ENCODE peak calls at places on chromosomes 2 and 18, in five cellular contexts. One of them, this sample, is unnamed.
A peak's percentile ranks its signal among the peaks of the same experiment; 100 is the strongest.

GRCh38 chr2:230411484-230412368 is 4.3 kb upstream of the SP100 start:
- DNase-seq in GM12878: no peak
- DNase-seq in IMR-90: peak; percentile 64
- DNase-seq in K562: peak; percentile 75
- DNase-seq in SK-N-SH: peak; percentile 85
- DNase-seq in this sample: peak; percentile 62

GRCh38 chr2:103176289-103176915 is 414.6 kb downstream of the TMEM182 start:
- DNase-seq in IMR-90: no peak
- DNase-seq in GM12878: no peak
- DNase-seq in K562: no peak
- DNase-seq in SK-N-SH: no peak
- DNase-seq in this sample: no peak

GRCh38 chr2:197217561-197217960 is 93.0 kb downstream of the ANKRD44 start:
- DNase-seq in K562: no peak
- DNase-seq in GM12878: no peak
- DNase-seq in IMR-90: no peak
- DNase-seq in SK-N-SH: no peak
- DNase-seq in this sample: no peak

GRCh38 chr2:70243804-70244584 is 4.4 kb downstream of the TIA1 start:
- DNase-seq in SK-N-SH: no peak
- DNase-seq in GM12878: no peak
- DNase-seq in IMR-90: peak; percentile 0
- DNase-seq in K562: peak; percentile 41
- DNase-seq in this sample: no peak

GRCh38 chr2:73818296-73818695 is 10.5 kb upstream of the STAMBP start:
- DNase-seq in SK-N-SH: no peak
- DNase-seq in IMR-90: no peak
- DNase-seq in GM12878: no peak
- DNase-seq in K562: no peak
- DNase-seq in this sample: no peak

GRCh38 chr18:47601608-47602272 is 328.7 kb downstream of the SMAD2 start:
- DNase-seq in GM12878: no peak
- DNase-seq in IMR-90: no peak
- DNase-seq in SK-N-SH: peak; percentile 35
- DNase-seq in K562: no peak
- DNase-seq in this sample: no peak

GRCh38 chr2:64873472-64873924 is 115.7 kb upstream of the SLC1A4 start:
- DNase-seq in IMR-90: peak; percentile 22
- DNase-seq in SK-N-SH: peak; percentile 87
- DNase-seq in K562: peak; percentile 77
- DNase-seq in GM12878: no peak
- DNase-seq in this sample: peak; percentile 53

GRCh38 chr18:76985156-76985950 is 147.2 kb downstream of the MBP start:
- DNase-seq in K562: no peak
- DNase-seq in GM12878: no peak
- DNase-seq in SK-N-SH: no peak
- DNase-seq in IMR-90: no peak
- DNase-seq in this sample: no peak

GRCh38 chr2:179580378-179581146 is 280.9 kb downstream of the ZNF385B start:
- DNase-seq in SK-N-SH: no peak
- DNase-seq in K562: no peak
- DNase-seq in GM12878: no peak
- DNase-seq in IMR-90: no peak
- DNase-seq in this sample: peak; percentile 91

GRCh38 chr2:85642725-85643124 is 25.3 kb downstream of the SFTPB start:
- DNase-seq in K562: no peak
- DNase-seq in SK-N-SH: no peak
- DNase-seq in IMR-90: no peak
- DNase-seq in GM12878: peak; percentile 42
- DNase-seq in this sample: no peak

GRCh38 chr2:43424262-43425207 is 171.3 kb downstream of the THADA start:
- DNase-seq in IMR-90: no peak
- DNase-seq in SK-N-SH: no peak
- DNase-seq in GM12878: no peak
- DNase-seq in K562: no peak
- DNase-seq in this sample: peak; percentile 94

DNA sequence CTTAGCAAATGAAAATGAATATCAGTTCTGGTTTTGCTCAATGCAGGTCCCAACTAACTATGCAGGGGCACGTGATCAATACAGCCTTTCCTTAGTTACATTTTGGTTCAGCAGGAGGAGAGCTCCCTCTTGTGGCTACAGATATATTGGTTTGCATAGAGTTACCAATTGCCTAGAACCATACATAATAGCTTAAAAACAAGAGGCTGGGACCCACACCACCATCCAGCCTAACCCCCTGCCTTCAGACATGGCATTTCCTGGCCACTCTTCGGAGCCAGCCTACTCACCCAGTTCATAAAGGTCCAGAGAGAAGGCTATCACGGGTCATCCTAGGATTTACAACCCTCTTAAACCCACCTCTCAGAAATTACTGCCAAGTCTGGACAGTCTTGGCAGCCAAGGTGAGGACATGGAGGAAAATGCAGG is 10.5 kb downstream of the CCDC93 start:
- DNase-seq in IMR-90: peak; percentile 85
- DNase-seq in GM12878: peak; percentile 48
- DNase-seq in SK-N-SH: peak; percentile 69
- DNase-seq in K562: peak; percentile 57
- DNase-seq in this sample: peak; percentile 82
- TF ChIP-seq MXI1 in IMR-90: no peak
- TF ChIP-seq MXI1 in GM12878: no peak
- TF ChIP-seq MXI1 in SK-N-SH: no peak
- TF ChIP-seq MXI1 in K562: no peak
- TF ChIP-seq MXI1 in this sample: no peak

DNA sequence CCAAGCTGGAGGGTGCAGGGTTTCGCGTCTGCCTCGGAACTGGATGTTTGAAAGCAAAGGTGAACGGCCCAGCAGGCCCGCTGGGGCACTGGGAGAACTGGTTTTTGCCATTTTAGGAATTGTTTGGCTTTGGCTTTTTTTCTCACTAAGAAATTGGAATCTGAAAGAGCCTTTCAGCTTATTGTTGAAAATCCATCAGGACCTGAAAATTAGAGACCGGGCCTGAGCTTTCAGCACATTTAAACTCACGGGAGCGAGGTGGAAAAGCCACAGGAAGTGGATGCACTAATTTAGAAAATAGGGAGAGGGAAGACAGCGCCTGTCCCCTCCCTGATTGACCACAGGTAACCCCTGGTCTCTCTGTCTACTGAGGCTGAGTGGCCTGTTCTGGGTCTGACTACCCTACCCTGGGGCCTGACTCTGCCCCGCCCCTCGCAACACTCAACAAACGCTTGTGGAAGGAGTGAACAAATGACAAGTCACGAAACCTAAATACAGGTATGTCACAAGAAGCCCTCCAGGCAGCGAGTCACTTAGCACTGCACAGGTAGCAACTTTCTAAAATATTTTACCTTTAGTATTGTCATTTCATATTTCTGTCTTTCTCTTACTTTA is 100.3 kb upstream of the MBOAT2 start:
- DNase-seq in GM12878: no peak
- DNase-seq in IMR-90: no peak
- DNase-seq in K562: no peak
- DNase-seq in SK-N-SH: no peak
- DNase-seq in this sample: no peak
- TF ChIP-seq MXI1 in GM12878: no peak
- TF ChIP-seq MXI1 in IMR-90: no peak
- TF ChIP-seq MXI1 in K562: no peak
- TF ChIP-seq MXI1 in SK-N-SH: no peak
- TF ChIP-seq MXI1 in this sample: no peak

GRCh38 chr18:13258792-13259385 is 40.3 kb downstream of the LDLRAD4 start:
- DNase-seq in GM12878: no peak
- DNase-seq in K562: no peak
- DNase-seq in IMR-90: no peak
- DNase-seq in SK-N-SH: no peak
- DNase-seq in this sample: no peak
- TF ChIP-seq MXI1 in GM12878: no peak
- TF ChIP-seq MXI1 in K562: no peak
- TF ChIP-seq MXI1 in IMR-90: no peak
- TF ChIP-seq MXI1 in SK-N-SH: no peak
- TF ChIP-seq MXI1 in this sample: no peak

GRCh38 chr2:37586663-37587409 is 84.6 kb downstream of the CDC42EP3 start:
- DNase-seq in K562: no peak
- DNase-seq in IMR-90: no peak
- DNase-seq in SK-N-SH: no peak
- DNase-seq in GM12878: no peak
- DNase-seq in this sample: no peak

GRCh38 chr2:37587817-37588216 is 83.6 kb downstream of the CDC42EP3 start:
- DNase-seq in GM12878: no peak
- DNase-seq in SK-N-SH: no peak
- DNase-seq in IMR-90: no peak
- DNase-seq in K562: no peak
- DNase-seq in this sample: no peak

GRCh38 chr2:37585295-37585908 is 86.0 kb downstream of the CDC42EP3 start:
- DNase-seq in K562: no peak
- DNase-seq in IMR-90: peak; percentile 80
- DNase-seq in SK-N-SH: no peak
- DNase-seq in GM12878: no peak
- DNase-seq in this sample: no peak

GRCh38 chr2:37583867-37584266 is 87.6 kb downstream of the CDC42EP3 start:
- DNase-seq in IMR-90: peak; percentile 74
- DNase-seq in GM12878: no peak
- DNase-seq in SK-N-SH: no peak
- DNase-seq in K562: no peak
- DNase-seq in this sample: no peak

GRCh38 chr2:37585982-37586621 is 85.3 kb downstream of the CDC42EP3 start:
- DNase-seq in SK-N-SH: no peak
- DNase-seq in K562: no peak
- DNase-seq in IMR-90: peak; percentile 93
- DNase-seq in GM12878: peak; percentile 68
- DNase-seq in this sample: no peak
- TF ChIP-seq MXI1 in SK-N-SH: no peak
- TF ChIP-seq MXI1 in K562: no peak
- TF ChIP-seq MXI1 in IMR-90: peak; percentile 59
- TF ChIP-seq MXI1 in GM12878: no peak
- TF ChIP-seq MXI1 in this sample: no peak

GRCh38 chr2:1427086-1427485 is 13.8 kb downstream of the TPO start:
- DNase-seq in IMR-90: no peak
- DNase-seq in SK-N-SH: no peak
- DNase-seq in GM12878: no peak
- DNase-seq in K562: no peak
- DNase-seq in this sample: no peak

GRCh38 chr2:1422716-1423285 is 9.5 kb downstream of the TPO start:
- DNase-seq in SK-N-SH: no peak
- DNase-seq in GM12878: no peak
- DNase-seq in IMR-90: no peak
- DNase-seq in K562: no peak
- DNase-seq in this sample: no peak

GRCh38 chr2:1420746-1421480 is 7.7 kb downstream of the TPO start:
- DNase-seq in IMR-90: no peak
- DNase-seq in SK-N-SH: no peak
- DNase-seq in GM12878: no peak
- DNase-seq in K562: no peak
- DNase-seq in this sample: no peak

GRCh38 chr2:1421731-1422130 is 8.5 kb downstream of the TPO start:
- DNase-seq in IMR-90: no peak
- DNase-seq in GM12878: no peak
- DNase-seq in K562: no peak
- DNase-seq in SK-N-SH: no peak
- DNase-seq in this sample: no peak

DNA sequence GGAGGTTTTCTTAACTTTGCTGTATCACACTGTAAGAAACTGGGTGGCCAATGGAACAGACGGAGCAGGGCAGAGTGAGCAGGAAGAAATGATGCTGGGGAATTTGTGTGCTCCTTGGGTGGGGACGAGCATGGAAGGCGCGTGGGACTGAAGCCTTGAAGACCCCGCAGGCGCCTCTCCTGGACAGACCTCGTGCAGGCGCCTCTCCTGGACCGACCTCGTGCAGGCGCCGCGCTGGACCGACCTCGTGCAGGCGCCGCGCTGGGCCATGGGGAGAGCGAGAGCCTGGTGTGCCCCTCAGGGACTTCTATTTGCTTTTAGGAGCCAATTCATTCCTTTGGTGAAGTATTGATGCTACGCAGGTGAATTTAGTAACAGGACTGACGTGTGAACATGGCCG is 8.9 kb downstream of the TPO start:
- DNase-seq in K562: no peak
- DNase-seq in SK-N-SH: no peak
- DNase-seq in GM12878: no peak
- DNase-seq in IMR-90: no peak
- DNase-seq in this sample: no peak
- TF ChIP-seq MXI1 in K562: no peak
- TF ChIP-seq MXI1 in SK-N-SH: no peak
- TF ChIP-seq MXI1 in GM12878: no peak
- TF ChIP-seq MXI1 in IMR-90: no peak
- TF ChIP-seq MXI1 in this sample: no peak

GRCh38 chr2:68974946-68975665 is 670 bp downstream of the GKN1 start:
- DNase-seq in GM12878: no peak
- DNase-seq in SK-N-SH: no peak
- DNase-seq in K562: no peak
- DNase-seq in IMR-90: no peak
- DNase-seq in this sample: no peak

GRCh38 chr2:68977453-68977852 is 3.0 kb downstream of the GKN1 start:
- DNase-seq in IMR-90: no peak
- DNase-seq in GM12878: no peak
- DNase-seq in K562: no peak
- DNase-seq in SK-N-SH: no peak
- DNase-seq in this sample: no peak

GRCh38 chr2:68975844-68976243 is 1.4 kb downstream of the GKN1 start:
- DNase-seq in SK-N-SH: no peak
- DNase-seq in IMR-90: no peak
- DNase-seq in GM12878: no peak
- DNase-seq in K562: no peak
- DNase-seq in this sample: no peak

GRCh38 chr2:68971591-68972231 is 2.7 kb upstream of the GKN1 start:
- DNase-seq in GM12878: no peak
- DNase-seq in SK-N-SH: no peak
- DNase-seq in K562: no peak
- DNase-seq in IMR-90: peak; percentile 95
- DNase-seq in this sample: no peak

DNA sequence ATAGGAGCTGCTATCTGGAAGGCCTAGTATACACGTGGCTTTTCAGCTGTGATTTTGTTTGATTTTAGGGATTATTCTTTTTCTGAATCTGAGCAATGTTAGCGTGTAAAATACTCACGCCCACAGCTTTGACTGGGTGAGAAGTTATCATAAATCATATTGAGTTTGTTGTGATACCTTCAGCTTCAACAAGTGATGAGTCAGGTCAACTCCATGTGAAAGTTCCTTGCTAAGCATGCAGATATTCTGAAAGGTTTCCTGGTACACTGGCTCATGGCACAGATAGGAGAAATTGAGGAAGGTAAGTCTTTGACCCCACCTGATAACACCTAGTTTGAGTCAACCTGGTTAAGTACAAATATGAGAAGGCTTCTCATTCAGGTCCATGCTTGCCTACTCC is at the start of gene GKN1:
- DNase-seq in SK-N-SH: no peak
- DNase-seq in GM12878: no peak
- DNase-seq in IMR-90: peak; percentile 68
- DNase-seq in K562: no peak
- DNase-seq in this sample: no peak
- TF ChIP-seq MXI1 in SK-N-SH: no peak
- TF ChIP-seq MXI1 in GM12878: no peak
- TF ChIP-seq MXI1 in IMR-90: no peak
- TF ChIP-seq MXI1 in K562: no peak
- TF ChIP-seq MXI1 in this sample: no peak